ENCODE peak calls at places on chromosomes 11 and 22, in nine cellular contexts. L is stomach, I is thoracic aorta, B is upper lobe of right lung, T is mesendoderm, D is fibroblast of lung, Q is mammary epithelial cell, K is Peyer's patch, C is AG04450. O is an unnamed sample.

GRCh38 chr11:77473001-77473800 is 693 bp downstream of the PAK1 start:
- DNase-seq in D (peak; percentile 15), K (peak; percentile 66), B (peak; percentile 83), L (peak; percentile 62), Q (peak; percentile 50), I (no peak), T (peak; percentile 79), C (no peak), O (peak; percentile 8)

GRCh38 chr11:38648597-38648996 is 2050.6 kb upstream of the RAG2 start:
- DNase-seq in L (no peak), I (no peak), K (no peak), B (no peak), D (no peak), T (no peak), Q (peak; percentile 16), C (no peak), O (no peak)

GRCh38 chr22:38249803-38250641 is 22.8 kb downstream of the TMEM184B start:
- DNase-seq in C (no peak), I (no peak), D (no peak), B (no peak), T (no peak), Q (no peak), K (no peak), L (no peak), O (no peak)

GRCh38 chr11:59573216-59573615 is 42.4 kb downstream of the OSBP start:
- DNase-seq in Q (peak; percentile 62), C (peak; percentile 75), I (no peak), B (no peak), K (no peak), D (peak; percentile 94), L (no peak), T (no peak), O (no peak)

GRCh38 chr11:43930868-43931716 is 11.3 kb upstream of the C11orf96 start:
- DNase-seq in T (no peak), I (no peak), L (no peak), C (no peak), D (peak; percentile 44), Q (no peak), B (no peak), K (no peak), O (no peak)

GRCh38 chr22:49514656-49515055 is 313.0 kb downstream of the BRD1 start:
- DNase-seq in C (no peak), Q (no peak), D (no peak), I (no peak), B (no peak), T (no peak), L (peak; percentile 7), K (peak; percentile 26), O (no peak)

GRCh38 chr11:73916435-73916834 is 34.4 kb upstream of the DNAJB13 start:
- DNase-seq in D (no peak), L (no peak), Q (peak; percentile 40), C (no peak), K (peak; percentile 60), B (no peak), I (no peak), T (peak; percentile 44), O (no peak)

GRCh38 chr11:73200256-73200655 is 17.8 kb upstream of the P2RY2 start:
- DNase-seq in D (no peak), B (peak; percentile 35), T (peak; percentile 81), C (no peak), I (no peak), Q (no peak), L (no peak), K (no peak), O (no peak)

GRCh38 chr11:11500744-11501487 is 120.9 kb downstream of the GALNT18 start:
- DNase-seq in D (no peak), B (no peak), L (no peak), C (no peak), K (no peak), I (no peak), Q (no peak), T (no peak), O (no peak)

GRCh38 chr22:45263790-45264269 is 20.9 kb upstream of the UPK3A start:
- DNase-seq in I (no peak), B (peak; percentile 84), K (peak; percentile 77), T (peak; percentile 88), C (peak; percentile 34), L (peak; percentile 78), Q (peak; percentile 91), D (peak; percentile 78), O (peak; percentile 79)

GRCh38 chr11:117037279-117037951 is 60.8 kb downstream of the SIK3 start:
- DNase-seq in D (no peak), C (no peak), I (no peak), T (peak; percentile 45), Q (peak; percentile 35), L (no peak), K (no peak), B (no peak), O (no peak)

GRCh38 chr11:73426184-73426845 is 50.1 kb downstream of the RELT start:
- DNase-seq in I (no peak), B (no peak), D (peak; percentile 26), L (no peak), K (no peak), C (no peak), Q (no peak), T (no peak), O (no peak)

GRCh38 chr11:107427569-107428180 is 29.9 kb downstream of the CWF19L2 start:
- DNase-seq in Q (no peak), C (no peak), I (no peak), K (no peak), D (no peak), T (no peak), L (no peak), B (no peak), O (no peak)

GRCh38 chr11:57614234-57614772 is 16.8 kb downstream of the SERPING1 start:
- DNase-seq in K (no peak), D (no peak), C (no peak), B (no peak), Q (no peak), L (no peak), I (no peak), T (no peak), O (no peak)
- H3K27me3 ChIP-seq in K (no peaks in the 10 kb centered on the region), D (peaks cover 4% of the 10 kb centered on the region), C (peaks cover 11% of the 10 kb centered on the region), B (no peaks in the 10 kb centered on the region), Q (no peaks in the 10 kb centered on the region), L (no peaks in the 10 kb centered on the region), I (no peaks in the 10 kb centered on the region), T (no peaks in the 10 kb centered on the region), O (no peaks in the 10 kb centered on the region)

DNA sequence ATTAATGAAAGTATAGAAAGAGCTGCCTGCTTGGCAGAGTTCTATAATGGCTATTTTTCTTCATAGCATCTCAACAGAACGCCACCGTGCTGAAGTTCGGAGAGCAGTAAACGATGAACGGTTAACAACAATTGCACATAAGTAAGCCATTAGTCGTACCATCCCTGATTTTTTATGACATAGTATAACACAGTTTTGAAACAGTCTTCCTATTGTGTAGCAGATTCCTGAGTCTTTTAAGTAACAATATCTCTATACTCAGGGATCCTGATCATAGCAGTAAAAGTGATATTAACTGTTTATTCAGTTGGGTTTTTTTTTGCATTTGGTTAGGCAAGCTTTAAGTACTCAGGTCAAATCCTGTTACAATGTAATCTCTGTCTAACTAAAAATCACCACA is 8.4 kb downstream of the EMSY start:
- DNase-seq in Q (no peak), I (no peak), B (no peak), T (no peak), K (no peak), L (no peak), C (no peak), D (no peak), O (no peak)
- H3K27me3 ChIP-seq in Q (no peaks in the 10 kb centered on the region), I (no peaks in the 10 kb centered on the region), B (no peaks in the 10 kb centered on the region), T (no peaks in the 10 kb centered on the region), K (no peaks in the 10 kb centered on the region), L (no peaks in the 10 kb centered on the region), C (no peaks in the 10 kb centered on the region), D (no peaks in the 10 kb centered on the region), O (no peaks in the 10 kb centered on the region)

DNA sequence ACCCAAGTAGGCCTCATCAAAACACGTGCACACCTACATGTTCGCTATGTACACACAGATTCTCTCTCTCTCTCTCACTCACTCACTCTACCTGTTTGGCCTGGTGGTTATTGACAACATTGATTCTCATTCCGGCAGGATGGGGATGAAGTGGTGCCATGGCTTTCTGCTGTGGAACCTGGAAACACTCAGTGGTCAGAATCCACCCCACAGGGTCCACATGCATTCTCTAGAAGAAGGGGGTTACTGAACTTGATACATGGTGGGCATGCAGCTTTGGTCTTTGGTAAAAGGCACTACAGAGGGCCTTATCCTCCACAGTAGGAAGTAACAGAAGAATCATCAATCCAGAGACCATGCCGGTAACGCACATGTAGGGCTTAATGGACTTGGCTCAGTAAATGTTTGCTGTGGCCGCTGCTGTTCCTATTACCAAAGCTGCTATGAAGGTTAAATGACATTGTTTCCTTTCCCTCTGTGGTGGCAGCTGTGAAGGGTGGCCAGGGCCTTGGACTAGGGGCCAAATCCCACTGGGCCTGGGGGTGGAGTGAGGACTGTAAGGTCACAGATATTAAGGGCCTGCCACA is 12.7 kb downstream of the POLDIP3 start:
- DNase-seq in L (no peak), B (no peak), Q (no peak), I (no peak), K (no peak), T (no peak), C (no peak), D (no peak), O (no peak)
- H3K27me3 ChIP-seq in L (no peaks in the 10 kb centered on the region), B (no peaks in the 10 kb centered on the region), Q (no peaks in the 10 kb centered on the region), I (no peaks in the 10 kb centered on the region), K (no peaks in the 10 kb centered on the region), T (no peaks in the 10 kb centered on the region), C (no peaks in the 10 kb centered on the region), D (no peaks in the 10 kb centered on the region), O (no peaks in the 10 kb centered on the region)

GRCh38 chr11:119149371-119150275 is 771 bp downstream of the ABCG4 start:
- DNase-seq in K (no peak), Q (no peak), L (no peak), T (peak; percentile 41), D (no peak), C (no peak), B (peak; percentile 64), I (no peak), O (no peak)
- H3K27me3 ChIP-seq in K (peaks cover 11% of the 10 kb centered on the region), Q (no peaks in the 10 kb centered on the region), L (no peaks in the 10 kb centered on the region), T (peaks cover 8% of the 10 kb centered on the region), D (peaks cover 29% of the 10 kb centered on the region), C (peaks cover 39% of the 10 kb centered on the region), B (peaks cover 29% of the 10 kb centered on the region), I (no peaks in the 10 kb centered on the region), O (peaks cover 4% of the 10 kb centered on the region)

DNA sequence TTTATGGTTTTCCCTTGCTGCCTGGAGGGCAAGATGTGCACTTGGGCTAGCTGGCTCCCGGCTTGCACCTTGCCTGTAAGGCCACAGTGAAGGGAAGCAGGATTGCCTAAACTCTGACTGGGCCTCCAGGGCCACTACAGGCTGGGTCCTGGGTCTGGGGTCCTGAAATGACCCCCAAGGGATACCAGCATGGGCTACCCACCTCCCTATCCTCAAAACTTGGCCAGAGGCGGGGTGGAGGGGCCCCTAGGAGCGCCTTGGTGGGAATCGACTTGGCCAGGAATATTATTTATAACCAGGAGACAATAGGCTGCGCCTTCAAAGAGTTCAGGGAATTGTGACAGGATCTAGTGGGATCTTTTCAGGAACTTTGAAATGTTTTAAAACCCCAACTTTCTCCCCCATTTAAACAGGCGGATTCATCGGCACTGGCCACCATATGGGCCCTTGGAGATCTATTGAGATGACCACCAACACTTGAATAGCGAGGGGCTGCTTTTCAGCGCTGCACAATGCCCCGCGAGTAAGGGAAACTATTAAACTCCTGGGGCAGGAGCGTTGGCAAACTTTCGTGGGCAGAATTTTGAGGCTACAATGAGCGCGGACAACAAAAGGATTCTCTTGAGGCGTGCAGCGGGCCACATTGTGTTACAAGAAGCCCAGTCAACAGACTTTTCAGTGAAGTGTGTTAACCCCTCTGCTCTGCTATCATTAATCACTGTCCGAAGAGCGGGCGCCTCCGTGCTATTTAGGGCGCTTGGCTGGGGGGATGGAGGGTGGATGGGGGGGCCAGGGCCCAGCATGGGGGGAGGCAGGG is 15.2 kb downstream of the PAX6 start:
- DNase-seq in K (no peak), L (no peak), T (no peak), I (no peak), C (no peak), D (no peak), Q (no peak), B (no peak), O (no peak)
- H3K27me3 ChIP-seq in K (peaks cover 34% of the 10 kb centered on the region), L (peaks cover 31% of the 10 kb centered on the region), T (peaks cover 51% of the 10 kb centered on the region), I (peaks cover 34% of the 10 kb centered on the region), C (peaks cover 71% of the 10 kb centered on the region), D (peaks cover 40% of the 10 kb centered on the region), Q (peaks cover 45% of the 10 kb centered on the region), B (peaks cover 68% of the 10 kb centered on the region), O (peaks cover 50% of the 10 kb centered on the region)